ENCODE peak calls at places on chromosomes 3 and 15, in nine cellular contexts. One of them, this sample, is unnamed.
A peak's percentile ranks its signal among the peaks of the same experiment; 100 is the strongest.

GRCh38 chr3:46466871-46467403 is 2.2 kb upstream of the LTF start:
- DNase-seq in sigmoid colon: no peak
- DNase-seq in spleen: no peak
- DNase-seq in endothelial cell of umbilical vein: no peak
- DNase-seq in stomach: no peak
- DNase-seq in HCT116: no peak
- DNase-seq in HepG2: no peak
- DNase-seq in prostate gland: no peak
- DNase-seq in vagina: peak; percentile 40
- DNase-seq in this sample: no peak

GRCh38 chr3:161273589-161274218 is 52.6 kb downstream of the NMD3 start:
- DNase-seq in sigmoid colon: no peak
- DNase-seq in spleen: no peak
- DNase-seq in endothelial cell of umbilical vein: peak; percentile 50
- DNase-seq in stomach: no peak
- DNase-seq in HCT116: peak; percentile 33
- DNase-seq in HepG2: peak; percentile 28
- DNase-seq in prostate gland: peak; percentile 45
- DNase-seq in vagina: no peak
- DNase-seq in this sample: no peak

GRCh38 chr3:61530355-61530754 is 31.0 kb upstream of the PTPRG start:
- DNase-seq in sigmoid colon: no peak
- DNase-seq in spleen: no peak
- DNase-seq in endothelial cell of umbilical vein: peak; percentile 51
- DNase-seq in stomach: no peak
- DNase-seq in HCT116: peak; percentile 49
- DNase-seq in HepG2: peak; percentile 59
- DNase-seq in prostate gland: no peak
- DNase-seq in vagina: no peak
- DNase-seq in this sample: no peak

GRCh38 chr3:63656791-63657190 is 4.3 kb downstream of the SNTN start:
- DNase-seq in sigmoid colon: no peak
- DNase-seq in spleen: no peak
- DNase-seq in endothelial cell of umbilical vein: no peak
- DNase-seq in stomach: no peak
- DNase-seq in HCT116: no peak
- DNase-seq in HepG2: no peak
- DNase-seq in prostate gland: no peak
- DNase-seq in vagina: no peak
- DNase-seq in this sample: no peak

GRCh38 chr3:168024537-168024941 is 71.2 kb downstream of the GOLIM4 start:
- DNase-seq in sigmoid colon: no peak
- DNase-seq in spleen: no peak
- DNase-seq in endothelial cell of umbilical vein: peak; percentile 79
- DNase-seq in stomach: no peak
- DNase-seq in HCT116: peak; percentile 82
- DNase-seq in HepG2: no peak
- DNase-seq in prostate gland: no peak
- DNase-seq in vagina: no peak
- DNase-seq in this sample: no peak

GRCh38 chr3:138774529-138775253 is 60.0 kb downstream of the PIK3CB start:
- DNase-seq in sigmoid colon: peak; percentile 72
- DNase-seq in spleen: no peak
- DNase-seq in endothelial cell of umbilical vein: peak; percentile 94
- DNase-seq in stomach: peak; percentile 60
- DNase-seq in HCT116: peak; percentile 75
- DNase-seq in HepG2: peak; percentile 71
- DNase-seq in prostate gland: peak; percentile 64
- DNase-seq in vagina: no peak
- DNase-seq in this sample: no peak

GRCh38 chr3:66763294-66763693 is 234.8 kb upstream of the KBTBD8 start:
- DNase-seq in sigmoid colon: no peak
- DNase-seq in spleen: no peak
- DNase-seq in endothelial cell of umbilical vein: no peak
- DNase-seq in stomach: no peak
- DNase-seq in HCT116: no peak
- DNase-seq in HepG2: no peak
- DNase-seq in prostate gland: peak; percentile 98
- DNase-seq in vagina: no peak
- DNase-seq in this sample: peak; percentile 83

GRCh38 chr3:151925419-151925818 is 52.0 kb downstream of the SUCNR1 start:
- DNase-seq in sigmoid colon: no peak
- DNase-seq in spleen: no peak
- DNase-seq in endothelial cell of umbilical vein: no peak
- DNase-seq in stomach: no peak
- DNase-seq in HCT116: no peak
- DNase-seq in HepG2: no peak
- DNase-seq in prostate gland: no peak
- DNase-seq in vagina: no peak
- DNase-seq in this sample: no peak

GRCh38 chr3:132587401-132587800 is 9.7 kb upstream of the ACKR4 start:
- DNase-seq in sigmoid colon: no peak
- DNase-seq in spleen: no peak
- DNase-seq in endothelial cell of umbilical vein: no peak
- DNase-seq in stomach: no peak
- DNase-seq in HCT116: no peak
- DNase-seq in HepG2: no peak
- DNase-seq in prostate gland: no peak
- DNase-seq in vagina: no peak
- DNase-seq in this sample: no peak

GRCh38 chr15:45522931-45523331 is 376 bp upstream of the SLC30A4 start:
- DNase-seq in sigmoid colon: no peak
- DNase-seq in spleen: no peak
- DNase-seq in endothelial cell of umbilical vein: peak; percentile 50
- DNase-seq in stomach: no peak
- DNase-seq in HCT116: no peak
- DNase-seq in HepG2: no peak
- DNase-seq in prostate gland: peak; percentile 69
- DNase-seq in vagina: no peak
- DNase-seq in this sample: peak; percentile 81

GRCh38 chr15:42444415-42445063 is 46.4 kb downstream of the ZNF106 start:
- DNase-seq in sigmoid colon: no peak
- DNase-seq in spleen: no peak
- DNase-seq in endothelial cell of umbilical vein: no peak
- DNase-seq in stomach: no peak
- DNase-seq in HCT116: no peak
- DNase-seq in HepG2: no peak
- DNase-seq in prostate gland: peak; percentile 42
- DNase-seq in vagina: no peak
- DNase-seq in this sample: no peak

GRCh38 chr3:186477876-186478275 is 66.3 kb downstream of the CRYGS start:
- DNase-seq in sigmoid colon: no peak
- DNase-seq in spleen: no peak
- DNase-seq in endothelial cell of umbilical vein: no peak
- DNase-seq in stomach: no peak
- DNase-seq in HCT116: no peak
- DNase-seq in HepG2: no peak
- DNase-seq in prostate gland: no peak
- DNase-seq in vagina: no peak
- DNase-seq in this sample: no peak

GRCh38 chr3:132228923-132229322 is 88.3 kb upstream of the ACP3 start:
- DNase-seq in sigmoid colon: no peak
- DNase-seq in spleen: no peak
- DNase-seq in endothelial cell of umbilical vein: no peak
- DNase-seq in stomach: no peak
- DNase-seq in HCT116: peak; percentile 4
- DNase-seq in HepG2: no peak
- DNase-seq in prostate gland: no peak
- DNase-seq in vagina: no peak
- DNase-seq in this sample: no peak

GRCh38 chr3:86968224-86968932 is 22.6 kb downstream of the VGLL3 start:
- DNase-seq in sigmoid colon: no peak
- DNase-seq in spleen: no peak
- DNase-seq in endothelial cell of umbilical vein: no peak
- DNase-seq in stomach: no peak
- DNase-seq in HCT116: no peak
- DNase-seq in HepG2: no peak
- DNase-seq in prostate gland: no peak
- DNase-seq in vagina: no peak
- DNase-seq in this sample: no peak

GRCh38 chr3:89139901-89140300 is 32.5 kb downstream of the EPHA3 start:
- DNase-seq in sigmoid colon: no peak
- DNase-seq in spleen: no peak
- DNase-seq in endothelial cell of umbilical vein: no peak
- DNase-seq in stomach: no peak
- DNase-seq in HCT116: no peak
- DNase-seq in HepG2: no peak
- DNase-seq in prostate gland: no peak
- DNase-seq in vagina: no peak
- DNase-seq in this sample: no peak
- TF ChIP-seq POLR2AphosphoS5 in sigmoid colon: no peak
- TF ChIP-seq POLR2AphosphoS5 in spleen: no peak
- TF ChIP-seq POLR2AphosphoS5 in endothelial cell of umbilical vein: no peak
- TF ChIP-seq POLR2AphosphoS5 in stomach: no peak
- TF ChIP-seq POLR2AphosphoS5 in HCT116: no peak
- TF ChIP-seq POLR2AphosphoS5 in HepG2: no peak
- TF ChIP-seq POLR2AphosphoS5 in prostate gland: no peak
- TF ChIP-seq POLR2AphosphoS5 in vagina: no peak
- TF ChIP-seq POLR2AphosphoS5 in this sample: no peak

DNA sequence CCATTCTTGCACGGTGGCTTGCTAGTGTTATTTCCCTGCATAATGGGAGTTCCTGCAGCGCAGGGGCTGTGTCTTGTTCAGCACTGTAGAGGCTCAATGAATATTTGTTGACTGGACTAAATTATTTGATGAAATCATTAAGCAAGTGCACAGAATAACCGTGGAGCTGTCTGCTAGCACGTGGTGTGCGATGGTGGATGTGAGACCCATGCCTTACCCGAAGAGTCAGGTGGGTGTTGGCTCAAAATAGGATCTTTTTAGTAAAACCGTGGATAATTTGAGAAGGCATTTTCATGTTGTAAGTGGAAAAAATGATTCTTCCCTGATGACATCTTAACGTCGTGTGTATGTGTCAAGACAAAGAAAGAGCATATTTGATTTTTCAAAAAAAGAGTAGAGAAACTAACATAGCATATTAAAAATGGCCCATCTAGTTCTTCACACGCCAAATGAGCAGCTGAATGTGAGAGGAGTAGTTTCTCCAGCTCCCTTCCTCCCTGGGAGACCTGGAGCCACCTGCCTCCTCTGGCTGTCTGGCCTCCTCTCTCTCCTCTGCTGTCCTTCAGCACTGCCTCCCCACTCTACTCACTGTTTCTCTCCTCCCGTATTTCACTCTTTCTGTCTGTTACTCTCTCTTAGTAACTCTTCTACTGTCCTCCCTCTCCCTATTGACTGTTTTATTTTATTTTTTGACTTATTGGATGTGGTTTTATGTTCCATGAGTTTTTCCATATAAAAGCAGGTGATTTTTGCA is 6.3 kb downstream of the FAM81A start:
- DNase-seq in sigmoid colon: no peak
- DNase-seq in spleen: no peak
- DNase-seq in endothelial cell of umbilical vein: no peak
- DNase-seq in stomach: no peak
- DNase-seq in HCT116: no peak
- DNase-seq in HepG2: no peak
- DNase-seq in prostate gland: no peak
- DNase-seq in vagina: no peak
- DNase-seq in this sample: no peak
- H3K27ac ChIP-seq in sigmoid colon: no peak overlapping the region
- H3K27ac ChIP-seq in spleen: no peak overlapping the region
- H3K27ac ChIP-seq in endothelial cell of umbilical vein: no peak overlapping the region
- H3K27ac ChIP-seq in stomach: no peak overlapping the region
- H3K27ac ChIP-seq in HCT116: no peak overlapping the region
- H3K27ac ChIP-seq in HepG2: no peak overlapping the region
- H3K27ac ChIP-seq in prostate gland: no peak overlapping the region
- H3K27ac ChIP-seq in vagina: no peak overlapping the region
- H3K27ac ChIP-seq in this sample: no peak overlapping the region

GRCh38 chr15:64982472-64982871 is 7.2 kb downstream of the SPG21 start:
- DNase-seq in sigmoid colon: no peak
- DNase-seq in spleen: no peak
- DNase-seq in endothelial cell of umbilical vein: no peak
- DNase-seq in stomach: no peak
- DNase-seq in HCT116: no peak
- DNase-seq in HepG2: no peak
- DNase-seq in prostate gland: no peak
- DNase-seq in vagina: no peak
- DNase-seq in this sample: no peak

GRCh38 chr15:64979252-64979710 is 10.4 kb downstream of the SPG21 start:
- DNase-seq in sigmoid colon: no peak
- DNase-seq in spleen: no peak
- DNase-seq in endothelial cell of umbilical vein: no peak
- DNase-seq in stomach: no peak
- DNase-seq in HCT116: no peak
- DNase-seq in HepG2: no peak
- DNase-seq in prostate gland: no peak
- DNase-seq in vagina: no peak
- DNase-seq in this sample: no peak

GRCh38 chr15:64985382-64986033 is 4.2 kb downstream of the SPG21 start:
- DNase-seq in sigmoid colon: no peak
- DNase-seq in spleen: no peak
- DNase-seq in endothelial cell of umbilical vein: peak; percentile 41
- DNase-seq in stomach: peak; percentile 49
- DNase-seq in HCT116: no peak
- DNase-seq in HepG2: peak; percentile 64
- DNase-seq in prostate gland: no peak
- DNase-seq in vagina: no peak
- DNase-seq in this sample: no peak

GRCh38 chr15:64987136-64987535 is 2.6 kb downstream of the SPG21 start:
- DNase-seq in sigmoid colon: no peak
- DNase-seq in spleen: no peak
- DNase-seq in endothelial cell of umbilical vein: no peak
- DNase-seq in stomach: no peak
- DNase-seq in HCT116: no peak
- DNase-seq in HepG2: no peak
- DNase-seq in prostate gland: no peak
- DNase-seq in vagina: no peak
- DNase-seq in this sample: no peak

DNA sequence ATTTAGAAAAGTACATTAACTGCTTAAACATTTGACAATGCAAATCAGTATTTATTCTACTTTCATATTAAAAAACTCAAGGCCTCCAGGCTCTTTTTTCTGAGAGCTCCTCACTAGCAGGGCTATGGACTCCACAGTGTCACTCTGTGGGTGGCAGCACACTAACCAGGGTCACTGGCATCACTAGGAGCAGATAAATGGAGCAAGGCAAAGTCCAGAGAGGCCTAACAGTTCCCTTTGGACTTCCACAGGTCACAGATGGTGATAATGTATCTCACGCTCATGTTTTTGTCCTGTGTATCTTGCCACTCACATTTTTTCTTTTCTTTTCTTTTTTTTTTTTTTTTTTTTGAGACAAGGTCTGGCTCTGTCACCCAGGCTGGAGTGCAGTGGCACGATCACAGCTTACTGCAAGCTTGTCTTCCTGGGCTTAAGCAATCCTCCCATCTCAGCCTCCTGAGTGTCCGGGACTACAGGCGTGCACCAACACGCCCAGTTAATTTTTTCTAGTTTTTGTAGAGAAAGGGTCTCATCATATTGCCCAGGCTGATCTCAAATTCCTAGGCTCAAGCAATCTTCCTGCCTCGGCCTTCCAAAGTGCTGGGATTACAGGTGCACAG is 7.8 kb downstream of the SPG21 start:
- DNase-seq in sigmoid colon: no peak
- DNase-seq in spleen: no peak
- DNase-seq in endothelial cell of umbilical vein: no peak
- DNase-seq in stomach: no peak
- DNase-seq in HCT116: no peak
- DNase-seq in HepG2: peak; percentile 51
- DNase-seq in prostate gland: no peak
- DNase-seq in vagina: no peak
- DNase-seq in this sample: no peak
- TF ChIP-seq POLR2A in sigmoid colon: no peak
- TF ChIP-seq POLR2A in spleen: no peak
- TF ChIP-seq POLR2A in endothelial cell of umbilical vein: no peak
- TF ChIP-seq POLR2A in stomach: no peak
- TF ChIP-seq POLR2A in HCT116: no peak
- TF ChIP-seq POLR2A in HepG2: no peak
- TF ChIP-seq POLR2A in prostate gland: no peak
- TF ChIP-seq POLR2A in vagina: no peak
- TF ChIP-seq POLR2A in this sample: no peak

GRCh38 chr15:101250331-101250730 is 1.5 kb downstream of the CHSY1 start:
- DNase-seq in sigmoid colon: no peak
- DNase-seq in spleen: no peak
- DNase-seq in endothelial cell of umbilical vein: peak; percentile 72
- DNase-seq in stomach: no peak
- DNase-seq in HCT116: no peak
- DNase-seq in HepG2: no peak
- DNase-seq in prostate gland: no peak
- DNase-seq in vagina: no peak
- DNase-seq in this sample: no peak
- TF ChIP-seq POLR2AphosphoS5 in sigmoid colon: no peak
- TF ChIP-seq POLR2AphosphoS5 in spleen: no peak
- TF ChIP-seq POLR2AphosphoS5 in endothelial cell of umbilical vein: no peak
- TF ChIP-seq POLR2AphosphoS5 in stomach: no peak
- TF ChIP-seq POLR2AphosphoS5 in HCT116: no peak
- TF ChIP-seq POLR2AphosphoS5 in HepG2: no peak
- TF ChIP-seq POLR2AphosphoS5 in prostate gland: peak; percentile 3
- TF ChIP-seq POLR2AphosphoS5 in vagina: no peak
- TF ChIP-seq POLR2AphosphoS5 in this sample: no peak

This sample was measured in suprapubic skin.